ENCODE peak calls at places on chromosomes 13 and 19, in nine cellular contexts. One of them, this sample, is unnamed.

GRCh38 chr13:52348983-52349780 is 56.8 kb downstream of the THSD1 start:
- DNase-seq in uterus: no peak
- DNase-seq in esophagus squamous epithelium: no peak
- DNase-seq in stomach: no peak
- DNase-seq in heart left ventricle: no peak
- DNase-seq in sigmoid colon: no peak
- DNase-seq in GM12892: no peak
- DNase-seq in GM12891: no peak
- DNase-seq in endothelial cell of umbilical vein: peak
- DNase-seq in this sample: no peak

GRCh38 chr13:111939285-111940278 is 127.4 kb upstream of the SOX1 start:
- DNase-seq in stomach: peak
- DNase-seq in uterus: no peak
- DNase-seq in GM12891: no peak
- DNase-seq in endothelial cell of umbilical vein: no peak
- DNase-seq in GM12892: no peak
- DNase-seq in esophagus squamous epithelium: no peak
- DNase-seq in sigmoid colon: no peak
- DNase-seq in heart left ventricle: no peak
- DNase-seq in this sample: no peak

GRCh38 chr19:49997709-49998108 is 27.5 kb downstream of the VRK3 start:
- DNase-seq in GM12891: peak
- DNase-seq in esophagus squamous epithelium: no peak
- DNase-seq in uterus: no peak
- DNase-seq in heart left ventricle: no peak
- DNase-seq in stomach: no peak
- DNase-seq in sigmoid colon: no peak
- DNase-seq in GM12892: peak
- DNase-seq in endothelial cell of umbilical vein: peak
- DNase-seq in this sample: no peak

GRCh38 chr19:43455321-43456113 is 9.9 kb downstream of the LYPD3 start:
- DNase-seq in sigmoid colon: no peak
- DNase-seq in uterus: no peak
- DNase-seq in GM12892: no peak
- DNase-seq in heart left ventricle: no peak
- DNase-seq in esophagus squamous epithelium: no peak
- DNase-seq in endothelial cell of umbilical vein: no peak
- DNase-seq in stomach: no peak
- DNase-seq in GM12891: no peak
- DNase-seq in this sample: no peak

GRCh38 chr13:59016250-59016649 is 1147.5 kb downstream of the DIAPH3 start:
- DNase-seq in endothelial cell of umbilical vein: no peak
- DNase-seq in sigmoid colon: no peak
- DNase-seq in esophagus squamous epithelium: no peak
- DNase-seq in stomach: no peak
- DNase-seq in uterus: no peak
- DNase-seq in heart left ventricle: peak
- DNase-seq in GM12891: no peak
- DNase-seq in GM12892: no peak
- DNase-seq in this sample: no peak

GRCh38 chr13:32881074-32881791 is 135.0 kb upstream of the KL start:
- DNase-seq in esophagus squamous epithelium: no peak
- DNase-seq in heart left ventricle: no peak
- DNase-seq in sigmoid colon: no peak
- DNase-seq in GM12891: no peak
- DNase-seq in uterus: peak
- DNase-seq in GM12892: no peak
- DNase-seq in endothelial cell of umbilical vein: no peak
- DNase-seq in stomach: no peak
- DNase-seq in this sample: no peak

GRCh38 chr13:45352031-45352430 is 11.0 kb upstream of the TPT1 start:
- DNase-seq in GM12892: no peak
- DNase-seq in heart left ventricle: no peak
- DNase-seq in sigmoid colon: no peak
- DNase-seq in endothelial cell of umbilical vein: no peak
- DNase-seq in esophagus squamous epithelium: no peak
- DNase-seq in stomach: no peak
- DNase-seq in uterus: no peak
- DNase-seq in GM12891: no peak
- DNase-seq in this sample: no peak

GRCh38 chr13:31073859-31074718 is 87.6 kb downstream of the HSPH1 start:
- DNase-seq in endothelial cell of umbilical vein: no peak
- DNase-seq in heart left ventricle: no peak
- DNase-seq in GM12892: peak
- DNase-seq in stomach: no peak
- DNase-seq in uterus: no peak
- DNase-seq in sigmoid colon: no peak
- DNase-seq in GM12891: peak
- DNase-seq in esophagus squamous epithelium: no peak
- DNase-seq in this sample: no peak

GRCh38 chr13:102872131-102872530 is 26.3 kb downstream of the ERCC5 start:
- DNase-seq in sigmoid colon: no peak
- DNase-seq in esophagus squamous epithelium: no peak
- DNase-seq in heart left ventricle: no peak
- DNase-seq in uterus: no peak
- DNase-seq in GM12892: no peak
- DNase-seq in stomach: no peak
- DNase-seq in endothelial cell of umbilical vein: no peak
- DNase-seq in GM12891: no peak
- DNase-seq in this sample: no peak

GRCh38 chr19:970695-971094 is 13.4 kb upstream of the WDR18 start:
- DNase-seq in uterus: no peak
- DNase-seq in GM12891: no peak
- DNase-seq in esophagus squamous epithelium: no peak
- DNase-seq in heart left ventricle: no peak
- DNase-seq in endothelial cell of umbilical vein: no peak
- DNase-seq in stomach: no peak
- DNase-seq in sigmoid colon: no peak
- DNase-seq in GM12892: no peak
- DNase-seq in this sample: no peak

GRCh38 chr13:109088101-109088500 is 458.7 kb downstream of the MYO16 start:
- DNase-seq in endothelial cell of umbilical vein: no peak
- DNase-seq in stomach: no peak
- DNase-seq in heart left ventricle: no peak
- DNase-seq in GM12891: no peak
- DNase-seq in sigmoid colon: no peak
- DNase-seq in esophagus squamous epithelium: no peak
- DNase-seq in GM12892: no peak
- DNase-seq in uterus: no peak
- DNase-seq in this sample: no peak

GRCh38 chr13:114275309-114275708 is 6.1 kb upstream of the UPF3A start:
- DNase-seq in heart left ventricle: no peak
- DNase-seq in esophagus squamous epithelium: no peak
- DNase-seq in endothelial cell of umbilical vein: no peak
- DNase-seq in sigmoid colon: no peak
- DNase-seq in GM12891: no peak
- DNase-seq in GM12892: no peak
- DNase-seq in stomach: no peak
- DNase-seq in uterus: no peak
- DNase-seq in this sample: no peak

GRCh38 chr19:6424190-6424938 is at the start of gene KHSRP:
- DNase-seq in esophagus squamous epithelium: no peak
- DNase-seq in endothelial cell of umbilical vein: no peak
- DNase-seq in uterus: peak
- DNase-seq in GM12892: no peak
- DNase-seq in sigmoid colon: peak
- DNase-seq in stomach: no peak
- DNase-seq in GM12891: no peak
- DNase-seq in heart left ventricle: peak
- DNase-seq in this sample: no peak

GRCh38 chr13:69882451-69882850 is 225.2 kb upstream of the ATXN8OS start:
- DNase-seq in uterus: no peak
- DNase-seq in endothelial cell of umbilical vein: no peak
- DNase-seq in sigmoid colon: no peak
- DNase-seq in GM12892: no peak
- DNase-seq in heart left ventricle: no peak
- DNase-seq in stomach: no peak
- DNase-seq in esophagus squamous epithelium: no peak
- DNase-seq in GM12891: no peak
- DNase-seq in this sample: no peak

GRCh38 chr13:110583178-110583865 is 21.8 kb upstream of the RAB20 start:
- DNase-seq in endothelial cell of umbilical vein: no peak
- DNase-seq in stomach: no peak
- DNase-seq in GM12891: no peak
- DNase-seq in GM12892: no peak
- DNase-seq in uterus: no peak
- DNase-seq in esophagus squamous epithelium: no peak
- DNase-seq in heart left ventricle: no peak
- DNase-seq in sigmoid colon: no peak
- DNase-seq in this sample: no peak

GRCh38 chr13:94309576-94309975 is 169.9 kb downstream of the DCT start:
- DNase-seq in heart left ventricle: no peak
- DNase-seq in esophagus squamous epithelium: no peak
- DNase-seq in uterus: no peak
- DNase-seq in GM12891: no peak
- DNase-seq in stomach: no peak
- DNase-seq in sigmoid colon: no peak
- DNase-seq in endothelial cell of umbilical vein: no peak
- DNase-seq in GM12892: no peak
- DNase-seq in this sample: no peak

GRCh38 chr19:39397360-39398296 is 6.5 kb downstream of the MED29 start:
- DNase-seq in GM12892: peak
- DNase-seq in GM12891: peak
- DNase-seq in heart left ventricle: peak
- DNase-seq in uterus: peak
- DNase-seq in stomach: peak
- DNase-seq in endothelial cell of umbilical vein: peak
- DNase-seq in sigmoid colon: peak
- DNase-seq in esophagus squamous epithelium: no peak
- DNase-seq in this sample: peak
- TF ChIP-seq POLR2A in GM12892: peak
- TF ChIP-seq POLR2A in GM12891: no peak
- TF ChIP-seq POLR2A in heart left ventricle: peak
- TF ChIP-seq POLR2A in uterus: peak
- TF ChIP-seq POLR2A in stomach: no peak
- TF ChIP-seq POLR2A in endothelial cell of umbilical vein: no peak
- TF ChIP-seq POLR2A in sigmoid colon: peak
- TF ChIP-seq POLR2A in esophagus squamous epithelium: no peak
- TF ChIP-seq POLR2A in this sample: no peak

DNA sequence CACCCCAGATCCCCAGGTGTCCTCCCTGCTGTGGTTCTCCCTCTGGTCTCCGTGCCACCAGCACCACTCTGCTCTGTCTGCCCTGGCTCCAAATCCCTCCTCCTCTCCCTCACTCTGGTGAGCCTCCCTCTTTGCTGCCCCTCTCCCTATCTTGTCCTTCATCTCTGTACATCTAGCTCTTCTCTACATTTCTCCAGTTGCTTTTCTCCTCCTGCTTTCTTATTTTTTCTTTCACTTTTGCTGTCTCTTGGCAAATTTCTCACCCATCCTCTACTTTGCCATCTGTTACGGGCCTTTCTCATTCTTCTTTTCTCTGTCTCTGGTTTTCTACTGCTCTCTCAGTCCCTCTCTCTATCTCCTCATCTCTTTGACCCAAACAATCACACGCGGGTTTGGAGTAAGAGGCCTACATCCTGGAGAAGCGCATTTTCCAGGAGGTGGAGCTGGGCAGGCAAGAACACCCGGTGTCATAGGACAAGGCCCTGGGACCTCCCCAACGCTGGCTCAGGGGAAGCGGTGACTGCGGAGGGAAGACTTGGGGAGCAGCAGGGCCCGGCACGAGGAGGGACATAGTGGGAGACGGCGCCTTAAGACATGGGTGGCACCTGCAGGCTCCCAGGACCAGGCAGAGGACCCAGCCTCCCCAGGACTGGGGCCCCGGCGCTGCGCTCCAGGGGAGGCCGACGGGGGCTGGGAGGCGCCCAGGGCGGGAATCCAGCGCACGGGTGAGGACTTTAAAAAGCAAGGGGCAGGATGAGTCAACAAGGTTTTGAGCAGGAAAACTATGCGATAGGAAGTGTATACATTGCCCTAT is 9.9 kb downstream of the ZNF611 start:
- DNase-seq in stomach: no peak
- DNase-seq in GM12891: no peak
- DNase-seq in heart left ventricle: no peak
- DNase-seq in sigmoid colon: no peak
- DNase-seq in esophagus squamous epithelium: no peak
- DNase-seq in GM12892: no peak
- DNase-seq in uterus: no peak
- DNase-seq in endothelial cell of umbilical vein: no peak
- DNase-seq in this sample: no peak
- TF ChIP-seq POLR2A in stomach: no peak
- TF ChIP-seq POLR2A in GM12891: no peak
- TF ChIP-seq POLR2A in heart left ventricle: no peak
- TF ChIP-seq POLR2A in sigmoid colon: no peak
- TF ChIP-seq POLR2A in esophagus squamous epithelium: no peak
- TF ChIP-seq POLR2A in GM12892: no peak
- TF ChIP-seq POLR2A in uterus: no peak
- TF ChIP-seq POLR2A in endothelial cell of umbilical vein: no peak
- TF ChIP-seq POLR2A in this sample: no peak

DNA sequence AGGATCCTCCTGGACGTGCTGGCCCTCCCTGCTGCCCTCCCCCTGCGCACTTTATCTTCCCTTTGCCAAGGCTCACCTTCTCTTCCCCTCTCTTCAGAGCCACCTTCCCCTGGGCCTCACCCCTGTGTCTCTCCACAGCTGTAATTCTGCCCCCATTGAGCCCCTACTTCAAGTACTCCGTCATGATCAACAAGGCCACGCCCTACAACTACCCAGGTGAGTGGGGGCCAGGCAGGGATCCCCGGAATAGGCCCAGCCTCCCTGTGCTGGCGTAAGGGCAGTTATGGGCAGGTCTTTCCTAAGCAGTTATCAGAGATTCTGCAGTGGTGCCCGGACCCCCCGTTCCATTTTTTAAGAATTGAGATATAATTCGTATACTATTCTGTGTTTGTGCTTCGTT is 3.1 kb downstream of the NDUFA3 start:
- DNase-seq in heart left ventricle: no peak
- DNase-seq in endothelial cell of umbilical vein: no peak
- DNase-seq in GM12892: no peak
- DNase-seq in sigmoid colon: peak
- DNase-seq in stomach: no peak
- DNase-seq in uterus: no peak
- DNase-seq in GM12891: no peak
- DNase-seq in esophagus squamous epithelium: no peak
- DNase-seq in this sample: no peak
- TF ChIP-seq POLR2A in heart left ventricle: no peak
- TF ChIP-seq POLR2A in endothelial cell of umbilical vein: no peak
- TF ChIP-seq POLR2A in GM12892: no peak
- TF ChIP-seq POLR2A in sigmoid colon: no peak
- TF ChIP-seq POLR2A in stomach: no peak
- TF ChIP-seq POLR2A in uterus: no peak
- TF ChIP-seq POLR2A in GM12891: no peak
- TF ChIP-seq POLR2A in esophagus squamous epithelium: no peak
- TF ChIP-seq POLR2A in this sample: no peak

DNA sequence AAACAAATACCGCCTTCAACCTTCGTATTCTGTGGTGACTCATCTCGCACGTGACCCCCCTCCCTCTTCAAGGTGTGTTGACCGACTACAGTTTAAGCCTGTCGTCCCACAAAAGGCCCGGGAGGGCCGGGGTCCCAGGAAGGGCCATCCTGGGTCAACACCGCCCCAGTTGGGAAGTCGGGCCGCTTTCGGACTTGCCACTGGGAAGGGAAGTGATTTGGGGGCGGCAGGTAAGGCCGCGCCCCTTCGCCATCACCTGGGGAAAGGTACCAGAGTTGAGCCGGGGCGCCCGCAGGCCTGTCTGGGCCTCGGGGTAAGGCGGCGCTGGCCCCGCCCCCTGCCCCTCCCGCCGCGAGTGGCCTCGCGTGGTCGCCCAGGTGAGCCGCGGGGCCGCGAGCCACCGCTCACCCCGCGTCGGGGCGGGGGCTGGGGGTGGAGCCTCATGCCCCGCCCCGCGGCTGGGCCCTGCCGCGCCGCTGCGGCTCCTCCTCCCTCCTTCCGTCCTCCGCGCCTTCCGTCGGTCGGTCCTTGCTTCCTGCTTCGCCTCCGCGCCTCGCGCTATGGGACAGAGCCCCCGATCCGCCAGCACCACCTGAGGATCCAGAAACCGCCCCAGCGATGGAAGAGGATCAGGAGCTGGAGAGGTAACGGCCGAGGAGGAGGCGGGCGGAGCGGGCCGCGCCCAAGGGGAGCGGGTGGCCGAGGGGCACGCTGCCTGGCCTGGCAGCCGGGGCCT is at the start of gene POLR1D:
- DNase-seq in GM12892: peak
- DNase-seq in stomach: peak
- DNase-seq in uterus: peak
- DNase-seq in GM12891: peak
- DNase-seq in sigmoid colon: peak
- DNase-seq in endothelial cell of umbilical vein: peak
- DNase-seq in esophagus squamous epithelium: peak
- DNase-seq in heart left ventricle: peak
- DNase-seq in this sample: peak
- TF ChIP-seq POLR2A in GM12892: peak
- TF ChIP-seq POLR2A in stomach: no peak
- TF ChIP-seq POLR2A in uterus: peak
- TF ChIP-seq POLR2A in GM12891: peak
- TF ChIP-seq POLR2A in sigmoid colon: peak
- TF ChIP-seq POLR2A in endothelial cell of umbilical vein: peak
- TF ChIP-seq POLR2A in esophagus squamous epithelium: peak
- TF ChIP-seq POLR2A in heart left ventricle: peak
- TF ChIP-seq POLR2A in this sample: peak